ENCODE peak calls at places on chromosomes 12 and 14, in four cellular contexts. Q is upper lobe of left lung, P is K562, K is esophagus muscularis mucosa. C is an unnamed sample.
A peak's percentile ranks its signal among the peaks of the same experiment; 100 is the strongest.

GRCh38 chr14:99538275-99538674 is 57.1 kb downstream of the CCNK start:
- DNase-seq in K (no peak), P (no peak), Q (no peak), C (no peak)

GRCh38 chr12:93706387-93706786 is 29.2 kb downstream of the CRADD start:
- DNase-seq in P (peak; percentile 76), Q (no peak), K (no peak), C (no peak)

GRCh38 chr12:28899951-28900350 is 249.1 kb upstream of the FAR2 start:
- DNase-seq in K (no peak), P (no peak), Q (no peak), C (no peak)

GRCh38 chr12:27179399-27180214 is 64.5 kb upstream of the STK38L start:
- DNase-seq in Q (peak; percentile 31), P (no peak), K (no peak), C (no peak)

GRCh38 chr12:62379026-62379722 is 87.5 kb upstream of the MON2 start:
- DNase-seq in Q (no peak), P (no peak), K (no peak), C (no peak)

GRCh38 chr12:94640134-94640928 is 10.0 kb downstream of the TMCC3 start:
- DNase-seq in P (no peak), Q (peak; percentile 58), K (no peak), C (no peak)

GRCh38 chr12:110100315-110100970 is 23.7 kb upstream of the IFT81 start:
- DNase-seq in P (peak; percentile 61), Q (peak; percentile 67), K (no peak), C (peak; percentile 73)

GRCh38 chr12:46371718-46372130 is 849 bp downstream of the SLC38A2 start:
- DNase-seq in P (peak; percentile 59), Q (peak; percentile 82), K (peak; percentile 95), C (peak; percentile 63)

GRCh38 chr14:96905825-96906224 is 108.6 kb downstream of the VRK1 start:
- DNase-seq in K (no peak), Q (no peak), P (no peak), C (no peak)

GRCh38 chr12:175250-175649 is 38.7 kb downstream of the SLC6A12 start:
- DNase-seq in K (no peak), P (no peak), Q (no peak), C (no peak)

GRCh38 chr14:103861413-103862392 is 14.3 kb upstream of the PPP1R13B start:
- DNase-seq in K (no peak), Q (no peak), P (no peak), C (no peak)

DNA sequence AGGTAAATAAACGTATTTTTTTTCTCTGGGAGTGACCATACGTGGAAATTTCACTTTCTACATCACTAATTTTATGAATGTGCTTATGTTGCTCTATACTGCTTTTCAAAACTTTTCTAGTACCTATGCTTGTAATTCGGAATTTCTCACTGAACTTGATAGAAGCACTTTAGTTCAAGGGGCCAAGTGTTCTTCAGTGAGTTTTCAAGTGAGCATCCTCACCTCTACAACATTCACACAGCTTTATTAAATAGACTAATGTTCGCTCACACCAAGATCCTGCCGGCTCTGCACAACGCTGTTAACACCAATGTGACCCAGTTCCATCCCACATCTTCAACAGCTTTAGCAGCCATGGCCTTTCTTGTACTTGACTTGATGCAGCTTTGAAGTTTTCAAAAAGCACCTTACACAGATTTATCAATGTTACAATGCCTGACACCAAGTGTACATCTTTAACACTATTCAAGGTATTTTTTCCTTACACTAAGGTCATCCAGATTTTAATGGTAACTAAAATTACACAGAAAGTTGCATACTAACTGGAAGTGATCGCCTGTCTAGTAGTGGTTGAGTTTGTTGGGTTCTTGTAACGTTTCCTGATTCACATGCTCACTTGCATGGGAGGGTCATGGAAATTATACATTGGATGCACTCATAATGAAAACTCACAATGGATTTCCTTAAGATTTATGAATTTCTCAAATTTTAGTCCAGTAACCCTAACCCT is 4.5 kb downstream of the UBC start:
- DNase-seq in P (no peak), Q (no peak), K (no peak), C (no peak)
- TF ChIP-seq POLR2A in P (no peak), Q (peak; percentile 9), K (peak; percentile 7), C (no peak)

GRCh38 chr14:88029500-88029899 is 24.6 kb downstream of the GPR65 start:
- DNase-seq in P (no peak), Q (no peak), K (no peak), C (no peak)

GRCh38 chr14:88026890-88027289 is 22.0 kb downstream of the GPR65 start:
- DNase-seq in P (no peak), Q (no peak), K (no peak), C (no peak)

GRCh38 chr14:88025350-88025749 is 20.4 kb downstream of the GPR65 start:
- DNase-seq in P (peak; percentile 4), K (no peak), Q (no peak), C (no peak)

GRCh38 chr14:88023658-88024187 is 18.8 kb downstream of the GPR65 start:
- DNase-seq in K (no peak), Q (no peak), P (peak; percentile 7), C (no peak)
- TF ChIP-seq EP300 in K (no peak), Q (no peak), P (peak; percentile 22), C (no peak)

DNA sequence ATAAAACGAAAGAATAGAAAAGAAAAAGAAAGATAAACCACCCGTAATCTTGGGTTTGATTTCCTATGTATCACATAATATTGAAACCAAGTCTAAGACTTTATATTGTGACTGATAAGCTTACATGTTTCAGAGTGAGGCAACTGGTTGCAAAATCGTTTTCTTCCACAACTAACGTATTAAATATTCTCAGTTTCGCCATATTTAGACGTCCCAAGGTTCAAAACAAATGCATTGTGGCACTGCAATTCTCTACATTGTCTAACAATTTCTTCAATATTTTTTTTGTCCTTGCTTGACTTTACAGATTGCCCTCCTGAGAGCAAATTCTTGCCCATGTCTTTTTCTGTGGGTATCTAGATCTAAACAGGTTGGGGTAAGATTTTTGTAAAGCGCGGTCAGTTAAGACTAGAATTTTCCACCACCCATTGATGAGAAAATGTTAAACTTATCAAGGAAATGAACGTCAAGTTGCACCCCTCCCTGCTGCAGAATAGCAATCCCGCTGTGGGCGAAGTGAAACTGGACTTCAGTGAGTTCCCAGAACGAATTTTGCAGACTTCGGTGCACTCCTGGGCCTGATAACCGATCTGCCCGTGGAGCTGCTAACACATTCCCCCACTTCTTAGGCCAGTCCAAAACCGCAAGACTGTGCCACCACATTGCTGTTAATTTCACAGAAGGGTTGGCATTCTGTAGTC is 2.7 kb downstream of the TBX3 start:
- DNase-seq in Q (no peak), P (no peak), K (no peak), C (peak; percentile 33)
- H3K4me3 ChIP-seq in Q (peak overlapping the region; percentile 12), P (no peak overlapping the region), K (peak overlapping the region; percentile 69), C (peak overlapping the region; percentile 49)

GRCh38 chr12:8644345-8645248 is 18.0 kb downstream of the MFAP5 start:
- DNase-seq in Q (no peak), K (no peak), P (no peak), C (no peak)
- TF ChIP-seq POLR2A in Q (no peak), K (no peak), P (no peak), C (no peak)

DNA sequence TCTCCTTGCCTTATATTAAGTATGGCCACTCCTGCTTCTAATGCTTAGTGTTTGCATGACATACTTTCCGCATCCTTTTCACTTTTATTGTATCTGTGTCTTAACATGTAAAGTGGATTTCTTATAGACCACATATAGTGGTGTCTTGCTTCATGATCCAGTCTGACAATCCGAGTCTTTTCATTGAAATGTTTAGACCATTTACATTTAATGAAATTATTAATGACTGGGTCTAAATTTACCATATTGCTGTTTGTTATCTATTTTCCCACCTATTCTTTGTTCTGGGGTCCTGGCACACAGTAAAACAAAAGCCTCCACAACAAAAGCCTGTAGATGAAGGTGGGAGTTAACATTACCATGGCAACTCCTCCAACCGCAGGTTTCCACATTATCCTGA is 22.9 kb downstream of the ERH start:
- DNase-seq in P (no peak), Q (no peak), K (no peak), C (no peak)
- TF ChIP-seq EP300 in P (no peak), Q (no peak), K (no peak), C (no peak)

C was measured in ovary.